ENCODE peak calls at places on chromosomes 5 and 9, in seven cellular contexts. J is neuronal stem cell, A is uterus, N is WERI-Rb-1, T is mesenchymal stem cell, S is Peyer's patch, Z is transverse colon. B is an unnamed sample.

GRCh38 chr9:126514037-126514821 is 99.5 kb upstream of the LMX1B start:
- DNase-seq in N (peak; percentile 68), T (peak; percentile 41), J (peak; percentile 69), Z (peak; percentile 59), S (peak; percentile 72), A (no peak), B (peak; percentile 24)

GRCh38 chr5:92939428-92939827 is 641.6 kb downstream of the NR2F1-AS1 start:
- DNase-seq in T (peak; percentile 7), J (no peak), A (no peak), Z (no peak), S (no peak), N (peak; percentile 73), B (no peak)

GRCh38 chr5:144812770-144813169 is 642.1 kb downstream of the KCTD16 start:
- DNase-seq in N (no peak), Z (no peak), A (no peak), S (no peak), T (peak; percentile 88), J (no peak), B (no peak)

GRCh38 chr5:69335341-69335975 is 2.9 kb upstream of the CCDC125 start:
- DNase-seq in T (peak; percentile 3), S (no peak), A (no peak), Z (no peak), J (no peak), N (no peak), B (no peak)

GRCh38 chr9:110801426-110801825 is 132.8 kb downstream of the MUSK start:
- DNase-seq in S (no peak), A (no peak), J (no peak), N (no peak), Z (no peak), T (no peak), B (no peak)

GRCh38 chr9:136746621-136747020 is 1.7 kb downstream of the LCN6 start:
- DNase-seq in Z (no peak), S (no peak), A (no peak), T (no peak), J (no peak), N (no peak), B (no peak)

GRCh38 chr5:28310696-28311095 is 1272.3 kb upstream of the CDH9 start:
- DNase-seq in A (no peak), J (no peak), N (no peak), T (no peak), Z (no peak), S (peak; percentile 31), B (no peak)

GRCh38 chr9:118331622-118332045 is 627.4 kb downstream of the TLR4 start:
- DNase-seq in T (peak; percentile 85), J (no peak), S (no peak), A (no peak), N (no peak), Z (no peak), B (no peak)

GRCh38 chr5:78907255-78907886 is 77.7 kb downstream of the ARSB start:
- DNase-seq in S (no peak), A (peak; percentile 44), Z (no peak), J (no peak), T (peak; percentile 95), N (no peak), B (no peak)

GRCh38 chr9:131546336-131547084 is 1.2 kb downstream of the PRRT1B start:
- DNase-seq in T (peak; percentile 46), N (no peak), Z (no peak), S (no peak), J (peak; percentile 18), A (no peak), B (no peak)

GRCh38 chr5:75668988-75669760 is 48.1 kb downstream of the POC5 start:
- DNase-seq in N (no peak), T (no peak), Z (peak; percentile 65), J (no peak), S (peak; percentile 58), A (peak; percentile 42), B (peak; percentile 76)

GRCh38 chr9:96367943-96368342 is 15.6 kb downstream of the SLC35D2 start:
- DNase-seq in T (no peak), Z (no peak), A (no peak), S (no peak), N (no peak), J (no peak), B (no peak)

GRCh38 chr9:21017092-21017491 is 14.3 kb downstream of the HACD4 start:
- DNase-seq in Z (no peak), J (no peak), A (no peak), T (peak; percentile 46), N (no peak), S (no peak), B (no peak)

GRCh38 chr5:67165524-67166459 is 30.8 kb downstream of the CD180 start:
- DNase-seq in J (peak; percentile 79), T (peak; percentile 66), A (peak; percentile 74), N (peak; percentile 26), Z (peak; percentile 90), S (peak; percentile 84), B (peak; percentile 95)

GRCh38 chr5:57313716-57314115 is 139.9 kb downstream of the GPBP1 start:
- DNase-seq in Z (no peak), S (no peak), J (no peak), T (no peak), A (no peak), N (no peak), B (no peak)

GRCh38 chr5:142225141-142225540 is 99.7 kb downstream of the SPRY4 start:
- DNase-seq in T (no peak), N (no peak), J (no peak), S (no peak), Z (no peak), A (no peak), B (no peak)

GRCh38 chr9:83151627-83152137 is 88.7 kb upstream of the RASEF start:
- DNase-seq in N (no peak), J (no peak), A (no peak), Z (no peak), S (no peak), T (no peak), B (no peak)

GRCh38 chr9:34610434-34611206 is 1.3 kb downstream of the RPP25L start:
- DNase-seq in S (no peak), N (no peak), T (no peak), A (no peak), J (no peak), Z (no peak), B (no peak)

GRCh38 chr5:104385901-104386300 is 823.3 kb upstream of the NUDT12 start:
- DNase-seq in T (peak; percentile 16), S (no peak), A (no peak), Z (no peak), J (no peak), N (no peak), B (no peak)

GRCh38 chr5:78698218-78698751 is 49.7 kb upstream of the LHFPL2 start:
- DNase-seq in Z (no peak), T (peak; percentile 62), N (peak; percentile 81), A (no peak), J (no peak), S (no peak), B (no peak)

GRCh38 chr5:15634771-15635347 is 134.9 kb downstream of the FBXL7 start:
- DNase-seq in N (no peak), A (no peak), J (no peak), Z (no peak), T (peak; percentile 7), S (no peak), B (no peak)

GRCh38 chr9:78871452-78872331 is 574.8 kb downstream of the PSAT1 start:
- DNase-seq in N (no peak), J (no peak), T (peak; percentile 93), A (no peak), S (no peak), Z (no peak), B (no peak)

GRCh38 chr5:25669645-25670401 is 1025.0 kb upstream of the CDH10 start:
- DNase-seq in Z (no peak), N (no peak), A (no peak), J (no peak), S (no peak), T (no peak), B (no peak)

GRCh38 chr9:79709945-79710674 is 138.3 kb downstream of the TLE4 start:
- DNase-seq in N (no peak), T (no peak), J (no peak), S (no peak), A (no peak), Z (no peak), B (no peak)

GRCh38 chr5:138763037-138763778 is 10.0 kb downstream of the CTNNA1 start:
- DNase-seq in T (no peak), A (no peak), S (no peak), N (no peak), J (no peak), Z (no peak), B (no peak)

GRCh38 chr9:89533396-89534187 is 35.7 kb upstream of the SEMA4D start:
- DNase-seq in S (no peak), T (no peak), A (no peak), J (no peak), Z (no peak), N (no peak), B (no peak)

GRCh38 chr5:136055612-136056302 is 27.0 kb downstream of the TGFBI start:
- DNase-seq in S (no peak), Z (no peak), T (peak; percentile 51), A (no peak), N (no peak), J (no peak), B (no peak)

GRCh38 chr9:127706836-127707241 is at the start of gene CFAP157:
- DNase-seq in S (no peak), J (no peak), N (no peak), Z (no peak), A (no peak), T (no peak), B (no peak)

GRCh38 chr9:6960777-6961176 is 203.0 kb downstream of the KDM4C start:
- DNase-seq in Z (no peak), A (no peak), S (no peak), T (no peak), J (no peak), N (no peak), B (no peak)

GRCh38 chr5:2917093-2917492 is 165.6 kb upstream of the IRX2 start:
- DNase-seq in N (no peak), A (no peak), S (no peak), Z (no peak), J (no peak), T (no peak), B (no peak)
- H3K9me3 ChIP-seq in N (peaks cover 29% of the 10 kb centered on the region), A (no peaks in the 10 kb centered on the region), S (peaks cover 3% of the 10 kb centered on the region), Z (no peaks in the 10 kb centered on the region), J (no peaks in the 10 kb centered on the region), T (peaks cover 8% of the 10 kb centered on the region), B (peaks cover 4% of the 10 kb centered on the region)

GRCh38 chr5:2374703-2375102 is 376.8 kb downstream of the IRX2 start:
- DNase-seq in S (no peak), A (no peak), Z (no peak), T (no peak), N (no peak), J (no peak), B (no peak)
- H3K9me3 ChIP-seq in S (no peaks in the 10 kb centered on the region), A (no peaks in the 10 kb centered on the region), Z (no peaks in the 10 kb centered on the region), T (peaks cover 5% of the 10 kb centered on the region), N (peaks cover 6% of the 10 kb centered on the region), J (no peaks in the 10 kb centered on the region), B (no peaks in the 10 kb centered on the region)

GRCh38 chr5:1042626-1043025 is 34.0 kb downstream of the NKD2 start:
- DNase-seq in T (no peak), A (no peak), S (no peak), J (no peak), Z (no peak), N (no peak), B (no peak)
- H3K9me3 ChIP-seq in T (no peaks in the 10 kb centered on the region), A (no peaks in the 10 kb centered on the region), S (no peaks in the 10 kb centered on the region), J (peaks cover 17% of the 10 kb centered on the region), Z (no peaks in the 10 kb centered on the region), N (peaks cover 16% of the 10 kb centered on the region), B (no peaks in the 10 kb centered on the region)

DNA sequence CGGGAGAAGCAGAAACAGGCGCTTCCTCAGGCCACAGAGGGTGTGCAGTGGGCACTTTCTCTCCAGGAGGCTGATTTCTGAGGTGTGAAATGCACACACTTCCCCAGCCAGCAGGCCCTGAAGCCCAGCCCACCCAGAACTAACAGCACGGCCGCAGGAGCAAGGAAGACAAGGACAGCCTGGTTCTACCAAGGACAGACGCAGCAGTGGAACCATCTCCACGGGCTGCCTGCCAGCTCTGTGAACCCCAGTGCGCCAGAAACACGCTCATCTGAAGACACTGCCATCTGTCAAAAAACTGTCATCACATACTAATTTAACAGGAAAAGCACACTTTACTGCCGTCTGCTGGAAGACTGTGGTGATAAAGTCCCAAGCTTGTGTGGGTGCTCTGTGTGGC is 40.7 kb downstream of the MAPK9 start:
- DNase-seq in T (no peak), A (no peak), Z (no peak), S (no peak), N (no peak), J (no peak), B (no peak)
- H3K9me3 ChIP-seq in T (peaks cover 99% of the 10 kb centered on the region), A (peaks cover 37% of the 10 kb centered on the region), Z (peaks cover 49% of the 10 kb centered on the region), S (peaks cover 76% of the 10 kb centered on the region), N (no peaks in the 10 kb centered on the region), J (peaks cover 63% of the 10 kb centered on the region), B (peaks cover 93% of the 10 kb centered on the region)

B was measured in CD4-positive, CD25-positive, alpha-beta regulatory T cell.